ENCODE peak calls at places on chromosomes 7 and 10, in five cellular contexts. Y is mesenchymal stem cell, J is H9, I is IMR-90, R is neuronal stem cell. G is an unnamed sample.

GRCh38 chr10:75395955-75396860 is 5.4 kb downstream of the ZNF503 start:
- DNase-seq in Y (peak), I (no peak), J (peak), R (peak), G (peak)

GRCh38 chr7:2431260-2431867 is 28.0 kb downstream of the CHST12 start:
- DNase-seq in R (no peak), J (peak), Y (no peak), I (no peak), G (peak)

GRCh38 chr10:78263521-78263988 is 229.9 kb downstream of the RPS24 start:
- DNase-seq in I (peak), R (no peak), J (no peak), Y (peak), G (no peak)

GRCh38 chr10:646118-646524 is 43.3 kb downstream of the DIP2C start:
- DNase-seq in Y (no peak), I (no peak), R (no peak), J (no peak), G (peak)

GRCh38 chr10:69247313-69247710 is 27.2 kb downstream of the HKDC1 start:
- DNase-seq in J (no peak), R (no peak), Y (no peak), I (no peak), G (no peak)

GRCh38 chr7:97819161-97819560 is 53.0 kb downstream of the ASNS start:
- DNase-seq in I (no peak), Y (no peak), R (no peak), J (no peak), G (peak)

GRCh38 chr7:137657476-137658193 is 189.1 kb downstream of the DGKI start:
- DNase-seq in J (no peak), R (no peak), I (no peak), Y (no peak), G (no peak)

GRCh38 chr10:95233377-95234034 is 39.5 kb downstream of the ACSM6 start:
- DNase-seq in I (peak), R (no peak), Y (no peak), J (no peak), G (no peak)

GRCh38 chr10:4344544-4344994 is 481.4 kb upstream of the AKR1E2 start:
- DNase-seq in R (no peak), J (no peak), I (peak), Y (peak), G (peak)

GRCh38 chr7:51187941-51188340 is 128.7 kb downstream of the COBL start:
- DNase-seq in R (peak), Y (no peak), J (peak), I (no peak), G (peak)

GRCh38 chr10:103926722-103927319 is 8.8 kb upstream of the STN1 start:
- DNase-seq in Y (no peak), I (no peak), R (no peak), J (no peak), G (no peak)

GRCh38 chr7:37366445-37366844 is 82.2 kb downstream of the ELMO1 start:
- DNase-seq in J (no peak), Y (no peak), I (no peak), R (no peak), G (no peak)

GRCh38 chr7:71286336-71286735 is 154.4 kb downstream of the GALNT17 start:
- DNase-seq in Y (no peak), R (no peak), I (no peak), J (no peak), G (no peak)

GRCh38 chr7:44377134-44377463 is 51.7 kb upstream of the CAMK2B start:
- DNase-seq in Y (no peak), I (no peak), J (peak), R (no peak), G (no peak)

GRCh38 chr10:116774728-116775151 is 32.4 kb upstream of the HSPA12A start:
- DNase-seq in Y (no peak), I (no peak), J (no peak), R (no peak), G (no peak)

GRCh38 chr10:8095962-8096361 is 41.5 kb downstream of the GATA3 start:
- DNase-seq in I (no peak), Y (no peak), J (no peak), R (no peak), G (no peak)

GRCh38 chr10:81081887-81082620 is 544.4 kb downstream of the SH2D4B start:
- DNase-seq in J (peak), I (peak), Y (peak), R (no peak), G (peak)

GRCh38 chr10:81082621-81083376 is 545.1 kb downstream of the SH2D4B start:
- DNase-seq in Y (no peak), R (no peak), J (peak), I (no peak), G (no peak)
- H4K8ac ChIP-seq in Y (no peak), R (peak), J (no peak), I (no peak), G (no peak)

DNA sequence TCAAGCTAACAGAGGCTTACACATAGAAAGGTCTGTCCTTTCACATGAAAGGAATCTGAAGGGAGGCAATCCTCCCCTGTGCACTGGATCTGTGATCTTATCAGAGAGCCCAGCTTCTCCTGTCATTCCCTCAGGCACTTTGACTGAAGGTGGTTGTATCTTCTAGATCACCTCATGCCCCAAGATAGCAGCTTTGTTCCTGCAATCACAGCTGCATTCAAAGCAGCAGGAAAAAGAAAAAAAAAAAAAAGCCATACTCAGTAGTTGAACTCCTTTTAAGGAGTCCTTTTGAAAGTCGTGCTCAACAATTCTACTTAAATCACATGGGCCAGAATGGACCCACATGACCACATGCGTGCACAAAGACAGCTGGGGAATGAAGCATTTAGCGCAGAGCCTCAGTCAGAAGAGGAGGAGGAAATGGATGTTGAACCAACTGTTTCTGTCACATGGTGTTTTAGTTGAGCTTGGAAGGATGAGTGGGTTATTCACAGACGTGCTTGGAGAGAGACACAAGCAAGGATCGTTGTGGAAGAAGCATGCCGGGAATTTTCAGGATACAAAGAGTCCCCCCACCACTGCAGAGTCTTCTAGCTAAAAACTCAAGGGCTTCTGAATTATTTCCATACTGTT is 13.0 kb upstream of the PFKP start:
- DNase-seq in I (peak), Y (peak), J (no peak), R (no peak), G (peak)
- H4K8ac ChIP-seq in I (peak), Y (no peak), J (no peak), R (no peak), G (no peak)

GRCh38 chr7:140403878-140404564 is at the start of gene RAB19:
- DNase-seq in R (no peak), J (peak), I (no peak), Y (no peak), G (peak)
- H4K8ac ChIP-seq in R (no peak), J (no peak), I (no peak), Y (peak), G (no peak)

GRCh38 chr7:47537716-47538640 is 43.9 kb downstream of the TNS3 start:
- DNase-seq in Y (peak), R (no peak), J (no peak), I (no peak), G (no peak)

GRCh38 chr7:47540387-47541093 is 41.4 kb downstream of the TNS3 start:
- DNase-seq in I (no peak), Y (peak), J (no peak), R (no peak), G (no peak)

GRCh38 chr7:47539398-47540052 is 42.4 kb downstream of the TNS3 start:
- DNase-seq in Y (peak), I (peak), J (no peak), R (no peak), G (no peak)

GRCh38 chr7:47540053-47540386 is 41.9 kb downstream of the TNS3 start:
- DNase-seq in R (no peak), I (no peak), J (no peak), Y (no peak), G (no peak)

GRCh38 chr7:47538846-47539311 is 43.0 kb downstream of the TNS3 start:
- DNase-seq in Y (no peak), J (no peak), I (no peak), R (no peak), G (no peak)
- H4K8ac ChIP-seq in Y (no peak), J (no peak), I (peak), R (no peak), G (no peak)

DNA sequence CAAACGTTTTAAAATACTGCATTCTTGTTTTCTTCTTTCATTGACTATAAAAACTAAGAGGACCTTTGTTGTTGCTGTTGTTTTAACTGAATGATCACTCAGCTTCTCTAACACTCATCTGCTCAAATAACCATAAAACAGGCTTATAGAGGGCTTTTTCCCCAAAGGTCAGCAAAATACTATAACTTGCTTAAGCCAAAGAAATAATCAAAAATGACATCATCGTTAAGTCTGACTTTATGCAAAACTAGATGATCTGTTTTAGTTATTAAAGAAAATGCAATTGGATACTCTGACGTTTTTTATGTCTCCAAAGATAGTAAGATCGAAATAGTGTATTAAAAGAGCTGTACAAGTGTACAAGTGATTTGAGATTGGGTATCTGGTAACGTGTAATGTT is 152.9 kb downstream of the SEMA3A start:
- DNase-seq in Y (no peak), I (no peak), R (no peak), J (no peak), G (no peak)
- H4K8ac ChIP-seq in Y (no peak), I (no peak), R (no peak), J (no peak), G (no peak)

GRCh38 chr7:27382307-27382706 is 139.7 kb downstream of the EVX1 start:
- DNase-seq in Y (no peak), I (no peak), R (no peak), J (no peak), G (no peak)

GRCh38 chr7:27392477-27392876 is 149.9 kb downstream of the EVX1 start:
- DNase-seq in R (no peak), I (no peak), J (no peak), Y (no peak), G (no peak)

GRCh38 chr7:27389508-27389907 is 146.9 kb downstream of the EVX1 start:
- DNase-seq in I (no peak), J (no peak), Y (no peak), R (no peak), G (no peak)

DNA sequence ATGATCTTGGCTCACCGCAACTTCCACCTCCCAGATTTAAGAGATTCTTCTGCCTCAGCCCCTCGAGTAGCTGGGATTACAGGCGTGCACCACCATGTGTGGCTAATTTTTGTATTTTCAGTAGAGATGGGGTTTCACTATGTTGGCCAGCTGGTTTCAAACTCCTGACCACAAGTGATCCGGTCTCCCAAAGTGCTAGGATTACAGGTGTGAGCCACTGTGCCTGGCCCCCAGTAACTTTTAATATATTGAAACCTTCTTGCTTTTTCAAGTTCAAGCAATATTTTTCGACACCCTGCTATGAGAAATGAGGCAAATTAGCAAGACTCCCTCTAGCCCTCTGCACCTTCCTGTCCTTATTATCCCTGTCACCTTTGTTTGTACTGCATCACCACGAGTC is 144.0 kb downstream of the EVX1 start:
- DNase-seq in R (no peak), J (no peak), Y (no peak), I (no peak), G (no peak)
- H4K8ac ChIP-seq in R (no peak), J (no peak), Y (no peak), I (no peak), G (no peak)

DNA sequence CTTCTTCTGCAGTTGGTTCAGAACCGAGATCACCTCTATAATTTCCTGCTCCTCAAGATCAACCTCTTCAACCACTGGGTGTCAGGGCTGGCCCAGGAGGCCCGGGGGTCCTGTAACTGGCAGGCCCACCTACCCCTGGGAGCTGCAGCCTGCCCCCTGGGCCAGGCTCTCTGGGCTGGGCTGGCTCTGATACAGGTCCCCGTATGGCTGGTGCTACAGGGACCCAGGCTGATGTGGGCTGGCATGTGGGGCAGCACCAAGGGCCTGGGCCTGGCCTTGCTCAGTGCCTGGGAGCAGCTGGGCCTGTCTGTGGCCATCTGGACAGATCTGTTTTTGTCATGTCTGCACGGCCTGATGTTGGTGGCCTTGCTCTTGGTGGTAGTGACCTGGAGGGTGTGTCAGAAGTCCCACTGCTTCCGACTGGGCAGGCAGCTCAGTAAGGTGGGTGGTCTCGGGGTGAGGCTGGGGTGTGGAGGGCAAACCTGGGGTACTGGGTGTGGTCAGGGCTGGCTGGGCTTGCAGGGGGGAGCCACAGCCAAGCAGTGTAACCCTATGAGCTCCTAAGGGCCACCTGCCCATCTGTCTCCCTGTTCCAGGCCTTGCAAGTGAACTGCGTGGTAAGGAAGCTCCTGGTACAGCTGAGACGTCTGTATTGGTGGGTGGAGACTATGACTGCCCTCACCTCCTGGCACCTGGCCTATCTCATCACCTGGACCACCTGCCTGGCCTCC is 4.2 kb downstream of the TMEM270 start:
- DNase-seq in J (peak), Y (no peak), I (no peak), R (no peak), G (no peak)
- H4K8ac ChIP-seq in J (no peak), Y (no peak), I (no peak), R (peak), G (no peak)

GRCh38 chr10:84427903-84428650 is 99.7 kb downstream of the CCSER2 start:
- DNase-seq in R (no peak), I (peak), J (no peak), Y (peak), G (peak)
- H4K8ac ChIP-seq in R (no peak), I (no peak), J (no peak), Y (no peak), G (no peak)